ENCODE peak calls at places on chromosomes 13 and 19, in seven cellular contexts. F is IMR-90, J is H9, E is trophoblast cell, W is mesenchymal stem cell, Q is H1, S is mesendoderm. P is an unnamed sample.

GRCh38 chr13:83881917-83882625 is at the start of gene SLITRK1:
- DNase-seq in E (no peak), S (peak; percentile 91), F (peak; percentile 19), Q (peak; percentile 53), W (peak; percentile 69), J (peak; percentile 91), P (peak; percentile 92)

GRCh38 chr13:28449826-28450773 is 44.8 kb downstream of the FLT1 start:
- DNase-seq in Q (no peak), E (peak; percentile 45), S (peak; percentile 65), W (peak; percentile 20), J (no peak), F (no peak), P (no peak)

GRCh38 chr19:56748443-56748842 is 76.9 kb upstream of the ZNF835 start:
- DNase-seq in S (peak; percentile 31), F (no peak), E (peak; percentile 76), Q (no peak), J (no peak), W (no peak), P (peak; percentile 9)

GRCh38 chr19:38844093-38844686 is 5.6 kb downstream of the HNRNPL start:
- DNase-seq in S (no peak), F (no peak), E (no peak), J (no peak), Q (no peak), W (no peak), P (no peak)

GRCh38 chr13:28622286-28622685 is 36.6 kb upstream of the POMP start:
- DNase-seq in W (no peak), E (no peak), J (no peak), Q (no peak), S (no peak), F (no peak), P (no peak)

GRCh38 chr13:112055417-112056206 is 11.3 kb upstream of the SOX1 start:
- DNase-seq in F (no peak), S (no peak), Q (no peak), E (no peak), J (peak; percentile 44), W (no peak), P (no peak)

GRCh38 chr13:39462456-39462855 is 140.5 kb downstream of the LHFPL6 start:
- DNase-seq in F (no peak), Q (no peak), W (peak; percentile 28), S (peak; percentile 56), E (peak; percentile 56), J (no peak), P (no peak)

GRCh38 chr19:37466277-37466797 is 907 bp downstream of the ZNF569 start:
- DNase-seq in S (peak; percentile 25), W (no peak), F (no peak), Q (no peak), E (no peak), J (no peak), P (no peak)

GRCh38 chr13:19179916-19180315 is 1.7 kb downstream of the TUBA3C start:
- DNase-seq in S (no peak), W (no peak), E (no peak), Q (no peak), J (no peak), F (no peak), P (no peak)

GRCh38 chr19:7970716-7971448 is 27.4 kb upstream of the TIMM44 start:
- DNase-seq in S (peak; percentile 83), W (peak; percentile 60), J (peak; percentile 84), E (peak; percentile 69), F (peak; percentile 28), Q (peak; percentile 34), P (peak; percentile 63)

GRCh38 chr19:53057904-53058579 is 13.5 kb downstream of the ERVV-2 start:
- DNase-seq in E (peak; percentile 93), F (no peak), Q (peak; percentile 57), J (peak; percentile 83), W (no peak), S (peak; percentile 67), P (no peak)

DNA sequence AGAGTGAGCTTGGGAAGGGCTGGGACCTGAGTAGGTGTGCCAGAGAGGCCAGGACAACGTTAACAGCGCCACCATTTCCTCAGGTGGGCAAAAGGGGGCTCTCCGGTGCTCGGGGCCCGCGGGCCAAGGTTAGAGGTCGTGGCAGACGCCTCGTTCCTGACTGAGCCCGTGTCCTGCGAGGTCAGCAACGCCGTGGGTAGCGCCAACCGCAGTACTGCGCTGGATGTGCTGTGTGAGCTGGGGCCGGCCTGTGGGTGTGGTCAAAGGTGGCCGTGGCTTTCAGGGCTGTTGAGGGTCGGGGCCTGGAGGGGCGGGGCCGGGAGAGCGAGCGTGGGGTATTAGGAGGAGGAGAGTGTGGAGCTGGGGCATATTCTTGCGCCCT is 3.7 kb downstream of the KIRREL2 start:
- DNase-seq in J (peak; percentile 56), E (no peak), F (no peak), W (no peak), S (no peak), Q (no peak), P (no peak)
- H2BK5ac ChIP-seq in J (no peak overlapping the region), E (no peak overlapping the region), F (no peak overlapping the region), W (no peak overlapping the region), S (no peak overlapping the region), Q (no peak overlapping the region), P (peak overlapping the region; percentile 91)

DNA sequence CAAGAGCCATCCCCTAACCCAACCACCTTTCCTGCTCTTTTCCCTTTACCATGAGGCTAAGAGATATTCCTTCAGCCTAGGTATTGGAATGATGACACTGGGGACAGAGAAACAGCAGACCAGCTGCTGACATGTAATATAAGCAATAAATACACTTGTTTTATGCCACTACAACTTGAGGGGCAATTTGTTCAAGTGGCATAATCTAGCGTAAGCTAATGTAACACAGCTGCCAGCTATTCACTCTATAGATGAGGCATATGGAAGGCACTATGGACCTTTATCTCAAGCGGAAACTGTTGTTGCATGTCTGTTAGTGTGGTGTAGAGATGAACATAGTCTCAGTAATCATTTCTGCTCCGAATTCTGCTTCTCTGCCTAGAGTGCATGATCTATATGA is 111.1 kb downstream of the STARD13 start:
- DNase-seq in E (no peak), J (no peak), W (no peak), S (no peak), Q (no peak), F (no peak), P (no peak)
- H3K18ac ChIP-seq in E (no peak overlapping the region), J (no peak overlapping the region), W (no peak overlapping the region), S (no peak overlapping the region), Q (no peak overlapping the region), F (peak overlapping the region; percentile 7), P (no peak overlapping the region)

GRCh38 chr13:91904005-91904404 is 505.6 kb downstream of the GPC5 start:
- DNase-seq in Q (no peak), E (no peak), S (no peak), J (no peak), F (no peak), W (peak; percentile 25), P (no peak)
- H2BK5ac ChIP-seq in Q (no peak overlapping the region), E (no peak overlapping the region), S (no peak overlapping the region), J (no peak overlapping the region), F (no peak overlapping the region), W (no peak overlapping the region), P (no peak overlapping the region)

DNA sequence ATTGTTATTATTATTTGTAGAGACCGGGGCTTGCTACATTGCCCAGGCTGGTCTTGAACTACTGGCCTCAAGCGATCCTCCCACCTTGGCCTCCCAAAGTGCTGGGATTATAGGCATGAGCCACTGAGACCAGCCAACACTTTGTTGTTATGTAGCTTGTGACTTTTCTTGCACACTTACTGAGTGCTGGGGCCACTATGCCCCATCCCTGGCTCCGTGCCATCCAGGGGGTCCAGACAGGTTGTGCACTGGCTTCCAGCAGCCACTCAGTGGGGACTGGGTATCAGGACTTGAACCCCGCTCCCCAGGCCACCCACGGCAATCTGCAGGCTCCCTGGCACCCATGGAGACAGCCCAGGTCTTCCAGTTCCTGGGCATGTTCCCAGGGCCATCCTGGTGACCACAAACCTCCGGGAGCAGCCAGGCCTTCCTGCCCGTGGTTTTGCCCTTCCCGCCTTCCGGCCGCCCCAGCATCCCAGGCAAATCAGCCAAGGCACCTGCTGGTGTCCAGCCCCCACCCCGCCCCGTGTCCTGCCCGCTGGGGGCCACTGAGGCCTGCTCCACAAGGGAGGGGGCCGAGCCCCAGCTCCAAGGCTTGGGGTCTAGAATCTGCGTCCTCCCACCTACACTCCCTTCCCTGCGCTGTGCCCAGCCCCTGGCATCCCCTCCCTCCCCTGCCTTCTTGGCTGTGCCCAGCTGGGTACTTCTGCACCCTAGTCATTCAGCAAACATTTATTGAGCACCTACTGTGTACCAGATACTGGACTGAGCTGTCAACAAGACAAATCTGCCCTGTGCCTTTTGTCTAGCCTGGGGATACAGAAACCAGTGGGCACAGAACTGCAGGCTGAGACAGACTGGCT is 23.7 kb upstream of the SEMA6B start:
- DNase-seq in F (no peak), S (no peak), J (no peak), Q (no peak), W (no peak), E (no peak), P (no peak)
- H3K18ac ChIP-seq in F (no peak overlapping the region), S (no peak overlapping the region), J (no peak overlapping the region), Q (no peak overlapping the region), W (no peak overlapping the region), E (no peak overlapping the region), P (peak overlapping the region; percentile 38)

DNA sequence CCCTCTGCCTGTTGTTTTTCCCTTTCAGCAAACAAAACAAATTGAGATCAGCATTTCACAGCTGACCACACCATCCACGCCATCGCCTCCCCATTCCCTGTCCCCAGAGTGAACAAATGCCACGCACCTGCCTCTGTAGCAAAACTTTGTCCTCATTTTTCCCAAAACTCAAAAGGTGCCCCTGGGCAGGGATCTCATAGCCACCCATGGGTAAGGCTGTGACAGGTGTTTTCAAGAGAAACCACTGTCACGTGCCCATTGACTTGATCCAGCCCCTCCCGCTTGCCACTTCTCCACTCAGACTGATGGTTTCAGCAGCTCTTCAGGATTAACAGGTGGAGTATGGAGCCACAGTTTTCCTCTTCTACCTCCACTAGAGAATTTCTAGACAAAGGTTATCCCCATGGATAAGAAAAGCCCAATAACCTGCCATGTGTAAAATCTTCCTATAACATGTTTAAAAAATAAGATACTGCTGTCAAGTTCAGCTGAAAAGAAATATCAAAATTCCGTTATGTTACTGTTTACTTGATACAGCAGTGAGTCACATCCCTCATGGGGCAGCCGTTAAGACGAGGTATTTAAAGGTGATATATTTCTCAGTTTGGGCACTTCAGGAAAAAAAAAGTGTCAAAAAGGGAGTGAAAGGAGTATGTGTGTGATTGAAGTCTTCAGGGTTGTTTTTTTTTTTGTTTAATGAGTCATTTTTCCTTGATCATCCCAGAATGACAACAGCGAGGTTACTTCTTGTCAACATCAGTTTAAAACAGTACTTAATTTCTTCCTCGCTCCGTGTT is 63.5 kb upstream of the GPR183 start:
- DNase-seq in J (no peak), E (no peak), W (no peak), F (no peak), Q (no peak), S (no peak), P (no peak)
- H2BK5ac ChIP-seq in J (no peak overlapping the region), E (no peak overlapping the region), W (no peak overlapping the region), F (no peak overlapping the region), Q (no peak overlapping the region), S (no peak overlapping the region), P (no peak overlapping the region)

DNA sequence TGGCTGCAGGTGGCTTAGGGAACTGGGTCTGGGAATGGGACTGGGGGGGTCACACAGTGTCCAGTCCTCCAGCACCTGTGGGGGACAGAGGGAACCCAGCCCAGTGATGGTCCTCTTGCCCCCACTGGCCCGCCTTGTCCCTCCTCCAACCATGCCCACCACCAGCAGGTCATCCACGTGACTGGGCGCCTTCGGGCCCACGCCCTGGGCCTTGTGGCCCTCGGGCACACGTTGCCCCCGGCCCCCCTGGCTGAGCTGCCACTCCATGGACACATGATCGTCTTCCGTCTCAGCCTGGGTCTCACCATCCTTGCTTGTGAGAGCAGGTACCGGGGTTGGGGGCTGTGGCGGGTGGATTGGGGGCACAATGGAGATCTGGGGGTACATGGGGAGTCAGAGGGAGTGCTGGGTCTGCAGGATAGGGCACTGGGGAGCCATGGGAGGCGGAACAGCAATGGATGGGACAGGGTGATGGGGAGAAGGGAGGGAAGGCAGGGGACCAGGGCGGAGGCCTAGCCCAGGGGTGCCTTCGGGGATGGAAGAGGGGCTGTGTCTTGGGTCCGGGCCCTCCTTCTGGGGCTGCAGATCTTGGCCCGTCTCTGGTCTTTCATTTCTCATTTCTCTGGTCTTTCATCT is 9.1 kb downstream of the TMEM160 start:
- DNase-seq in Q (no peak), W (no peak), S (no peak), E (no peak), F (no peak), J (no peak), P (no peak)
- H3K18ac ChIP-seq in Q (no peak overlapping the region), W (no peak overlapping the region), S (no peak overlapping the region), E (no peak overlapping the region), F (no peak overlapping the region), J (no peak overlapping the region), P (no peak overlapping the region)

P was measured in neuronal stem cell.